ENCODE peak calls at places on chromosome 9, in nine cellular contexts. V, G, Q, C, B, R, U, M and A are unnamed samples.

GRCh38 chr9:134064711-134065110 is 3.1 kb downstream of the BRD3 start:
- DNase-seq in V (no peak), G (no peak), Q (no peak), C (no peak), B (no peak), R (no peak), U (no peak), M (no peak), A (no peak)

GRCh38 chr9:124355941-124356744 is 59.1 kb downstream of the PSMB7 start:
- DNase-seq in V (no peak), G (no peak), Q (no peak), C (no peak), B (no peak), R (no peak), U (no peak), M (no peak), A (no peak)

GRCh38 chr9:120319452-120319851 is 260.5 kb downstream of the CDK5RAP2 start:
- DNase-seq in V (no peak), G (no peak), Q (no peak), C (peak; percentile 7), B (no peak), R (no peak), U (no peak), M (no peak), A (no peak)

GRCh38 chr9:95817205-95817604 is 58.3 kb upstream of the ERCC6L2 start:
- DNase-seq in V (no peak), G (no peak), Q (no peak), C (no peak), B (no peak), R (no peak), U (no peak), M (no peak), A (no peak)

GRCh38 chr9:4581031-4581760 is 80.9 kb upstream of the PLPP6 start:
- DNase-seq in V (no peak), G (no peak), Q (no peak), C (no peak), B (no peak), R (no peak), U (no peak), M (no peak), A (no peak)

GRCh38 chr9:87876708-87877107 is 6.0 kb upstream of the SPATA31E1 start:
- DNase-seq in V (no peak), G (no peak), Q (no peak), C (no peak), B (no peak), R (no peak), U (no peak), M (no peak), A (no peak)

GRCh38 chr9:132014218-132014800 is 65.4 kb downstream of the MED27 start:
- DNase-seq in V (no peak), G (no peak), Q (no peak), C (no peak), B (no peak), R (no peak), U (no peak), M (no peak), A (no peak)

GRCh38 chr9:101604287-101604686 is 9.5 kb upstream of the PPP3R2 start:
- DNase-seq in V (no peak), G (no peak), Q (no peak), C (no peak), B (no peak), R (no peak), U (no peak), M (no peak), A (no peak)

GRCh38 chr9:133986774-133987454 is 5.2 kb downstream of the VAV2 start:
- DNase-seq in V (no peak), G (no peak), Q (no peak), C (no peak), B (no peak), R (no peak), U (no peak), M (no peak), A (no peak)

GRCh38 chr9:105309531-105309931 is 65.1 kb downstream of the SLC44A1 start:
- DNase-seq in V (no peak), G (no peak), Q (no peak), C (no peak), B (no peak), R (no peak), U (no peak), M (no peak), A (no peak)

GRCh38 chr9:134210908-134211810 is 46.8 kb upstream of the RNU6ATAC start:
- DNase-seq in V (no peak), G (no peak), Q (no peak), C (no peak), B (no peak), R (no peak), U (peak; percentile 20), M (no peak), A (no peak)

GRCh38 chr9:91500509-91501011 is 76.9 kb upstream of the NFIL3 start:
- DNase-seq in V (no peak), G (peak; percentile 66), Q (peak; percentile 96), C (no peak), B (peak; percentile 61), R (peak; percentile 95), U (no peak), M (peak; percentile 73), A (no peak)

GRCh38 chr9:109507421-109507838 is 9.3 kb upstream of the PTPN3 start:
- DNase-seq in V (no peak), G (no peak), Q (peak; percentile 54), C (no peak), B (peak; percentile 83), R (peak; percentile 86), U (no peak), M (no peak), A (no peak)

GRCh38 chr9:89880721-89881120 is 275.9 kb downstream of the GADD45G start:
- DNase-seq in V (no peak), G (no peak), Q (no peak), C (peak; percentile 17), B (no peak), R (no peak), U (no peak), M (no peak), A (no peak)

GRCh38 chr9:93578844-93579243 is 2.5 kb downstream of the PHF2 start:
- DNase-seq in V (no peak), G (no peak), Q (no peak), C (no peak), B (no peak), R (no peak), U (no peak), M (no peak), A (no peak)

GRCh38 chr9:25857167-25857566 is 178.9 kb upstream of the TUSC1 start:
- DNase-seq in V (peak; percentile 10), G (no peak), Q (no peak), C (no peak), B (no peak), R (no peak), U (no peak), M (no peak), A (no peak)
- H2AFZ ChIP-seq in V (no peak overlapping the region), G (no peak overlapping the region), Q (no peak overlapping the region), C (no peak overlapping the region), B (no peak overlapping the region), R (no peak overlapping the region), U (no peak overlapping the region), M (no peak overlapping the region), A (no peak overlapping the region)

GRCh38 chr9:13755551-13755950 is 476.1 kb upstream of the MPDZ start:
- DNase-seq in V (no peak), G (no peak), Q (no peak), C (no peak), B (no peak), R (no peak), U (no peak), M (no peak), A (no peak)
- H3K27ac ChIP-seq in V (no peak overlapping the region), G (no peak overlapping the region), Q (no peak overlapping the region), C (no peak overlapping the region), B (no peak overlapping the region), R (no peak overlapping the region), U (no peak overlapping the region), M (no peak overlapping the region), A (no peak overlapping the region)

GRCh38 chr9:14770592-14770991 is 48.1 kb upstream of the CER1 start:
- DNase-seq in V (no peak), G (no peak), Q (no peak), C (no peak), B (no peak), R (no peak), U (no peak), M (no peak), A (no peak)

GRCh38 chr9:14768561-14769234 is 46.2 kb upstream of the CER1 start:
- DNase-seq in V (peak; percentile 21), G (peak; percentile 43), Q (peak; percentile 13), C (no peak), B (peak; percentile 67), R (peak; percentile 51), U (peak; percentile 44), M (no peak), A (no peak)

GRCh38 chr9:14766299-14766698 is 43.8 kb upstream of the CER1 start:
- DNase-seq in V (no peak), G (no peak), Q (peak; percentile 11), C (no peak), B (no peak), R (peak; percentile 3), U (no peak), M (no peak), A (no peak)

DNA sequence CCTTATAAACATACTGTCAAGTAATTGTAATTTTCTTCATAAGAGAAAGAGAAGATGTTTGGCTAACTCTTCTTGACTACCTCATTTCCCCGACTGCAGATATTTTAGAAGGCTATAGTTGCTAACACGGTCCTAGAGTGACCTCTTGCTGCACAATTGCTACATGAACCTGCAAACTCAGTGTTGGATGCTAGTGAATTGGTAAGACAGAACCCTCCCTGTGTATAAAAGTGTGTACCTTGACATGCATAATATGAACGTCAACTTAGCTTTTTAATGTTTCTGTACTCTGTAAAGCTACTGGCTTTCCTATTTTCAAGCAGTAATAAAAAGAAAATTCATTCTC is 46.7 kb upstream of the CER1 start:
- DNase-seq in V (no peak), G (peak; percentile 27), Q (peak; percentile 7), C (no peak), B (peak; percentile 14), R (peak; percentile 5), U (no peak), M (no peak), A (no peak)
- TF ChIP-seq CTCF in V (no peak), G (no peak), Q (peak; percentile 27), C (peak; percentile 58), B (peak; percentile 37), R (no peak), U (peak; percentile 18), M (no peak), A (peak; percentile 30)

DNA sequence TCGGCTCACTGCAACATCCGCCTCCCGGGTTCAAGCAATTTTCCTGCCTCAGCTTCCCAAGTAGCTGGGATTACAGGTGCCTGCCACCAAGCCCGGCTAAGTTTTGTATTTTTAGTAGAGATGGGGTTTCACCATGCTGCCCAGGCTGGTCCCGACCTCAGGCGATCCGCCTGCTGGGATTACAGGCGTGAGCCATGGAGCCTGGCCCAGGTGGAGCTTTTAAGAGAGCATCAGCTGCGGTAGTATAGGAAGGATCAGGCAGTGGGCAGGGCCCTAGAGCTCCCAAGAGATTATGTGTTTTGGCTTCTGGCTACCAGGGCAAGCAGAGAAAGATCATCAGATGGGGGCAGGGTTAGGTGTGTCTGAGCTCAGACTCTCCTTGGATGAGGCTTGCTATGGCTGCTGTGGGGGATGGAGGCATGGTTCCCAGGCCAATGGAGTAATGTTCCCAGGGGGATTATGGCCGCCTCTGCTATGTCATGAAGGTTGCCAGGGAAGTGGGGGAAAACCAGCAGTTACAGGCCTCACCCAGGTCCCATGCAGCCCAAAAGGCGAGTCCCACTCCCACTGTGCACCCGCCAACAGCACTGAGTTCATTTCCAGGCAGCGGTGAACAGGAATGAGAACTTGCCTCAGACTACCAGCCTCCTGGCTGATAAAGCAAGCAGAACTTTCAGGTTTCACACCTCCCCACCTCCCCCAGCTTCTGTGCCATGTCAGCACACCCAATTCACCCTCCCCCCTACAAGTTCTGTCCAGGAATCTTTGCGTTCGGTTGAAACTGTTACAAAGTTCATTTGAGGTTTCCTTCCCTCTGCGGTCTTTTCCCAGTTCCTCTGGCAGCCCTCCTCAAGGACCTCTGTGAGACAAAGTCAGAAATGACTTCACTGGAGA is 507.6 kb downstream of the SPATA31D1 start:
- DNase-seq in V (peak; percentile 77), G (no peak), Q (no peak), C (no peak), B (no peak), R (no peak), U (no peak), M (no peak), A (no peak)
- H2AFZ ChIP-seq in V (peak overlapping the region; percentile 46), G (no peak overlapping the region), Q (no peak overlapping the region), C (no peak overlapping the region), B (no peak overlapping the region), R (no peak overlapping the region), U (no peak overlapping the region), M (no peak overlapping the region), A (no peak overlapping the region)